ENCODE peak calls at places on chromosome 9, in five cellular contexts. N is fibroblast of mammary gland, A is H1, E is cardiac fibroblast, G is A673. K is an unnamed sample.

GRCh38 chr9:121269030-121269887 is 1.3 kb downstream of the GSN start:
- DNase-seq in G (peak), N (peak), E (peak), A (no peak), K (peak)

GRCh38 chr9:89309608-89310485 is 1.1 kb upstream of the CKS2 start:
- DNase-seq in E (peak), G (no peak), N (no peak), A (no peak), K (no peak)

GRCh38 chr9:107710988-107711387 is 221.4 kb upstream of the KLF4 start:
- DNase-seq in N (no peak), G (no peak), E (no peak), A (no peak), K (no peak)

GRCh38 chr9:34716711-34717110 is 6.8 kb upstream of the CCL21 start:
- DNase-seq in E (no peak), N (no peak), A (no peak), G (no peak), K (no peak)

GRCh38 chr9:114309096-114309495 is 13.8 kb upstream of the ORM1 start:
- DNase-seq in E (no peak), N (no peak), A (peak), G (no peak), K (no peak)

GRCh38 chr9:16367605-16368424 is 502.7 kb downstream of the BNC2 start:
- DNase-seq in G (no peak), A (no peak), N (peak), E (peak), K (peak)

GRCh38 chr9:97802276-97802675 is 50.8 kb upstream of the FOXE1 start:
- DNase-seq in N (peak), G (no peak), A (no peak), E (peak), K (peak)

GRCh38 chr9:129336601-129337286 is 158.7 kb upstream of the IER5L start:
- DNase-seq in G (peak), A (peak), E (peak), N (peak), K (peak)

GRCh38 chr9:90444609-90445008 is 198.0 kb downstream of the DIRAS2 start:
- DNase-seq in N (no peak), A (no peak), E (no peak), G (no peak), K (no peak)

GRCh38 chr9:33318225-33318624 is 27.9 kb downstream of the NFX1 start:
- DNase-seq in N (no peak), E (no peak), A (no peak), G (no peak), K (no peak)

GRCh38 chr9:137432687-137433348 is 8.3 kb downstream of the ENTPD8 start:
- DNase-seq in G (no peak), N (no peak), E (no peak), A (no peak), K (no peak)

GRCh38 chr9:130940023-130940549 is 1.0 kb upstream of the FIBCD1 start:
- DNase-seq in E (no peak), G (no peak), A (peak), N (no peak), K (no peak)

GRCh38 chr9:130937146-130938076 is 1.6 kb downstream of the FIBCD1 start:
- DNase-seq in G (no peak), N (no peak), E (no peak), A (no peak), K (no peak)

GRCh38 chr9:130938184-130938651 is 829 bp downstream of the FIBCD1 start:
- DNase-seq in G (no peak), N (no peak), E (no peak), A (peak), K (no peak)

GRCh38 chr9:130939405-130939941 is 426 bp upstream of the FIBCD1 start:
- DNase-seq in E (peak), G (no peak), A (peak), N (no peak), K (no peak)

GRCh38 chr9:130938652-130939404 is at the start of gene FIBCD1:
- DNase-seq in N (peak), A (peak), G (peak), E (peak), K (peak)
- H3K4me3 ChIP-seq in N (peak), A (peak), G (peak), E (peak), K (peak)

DNA sequence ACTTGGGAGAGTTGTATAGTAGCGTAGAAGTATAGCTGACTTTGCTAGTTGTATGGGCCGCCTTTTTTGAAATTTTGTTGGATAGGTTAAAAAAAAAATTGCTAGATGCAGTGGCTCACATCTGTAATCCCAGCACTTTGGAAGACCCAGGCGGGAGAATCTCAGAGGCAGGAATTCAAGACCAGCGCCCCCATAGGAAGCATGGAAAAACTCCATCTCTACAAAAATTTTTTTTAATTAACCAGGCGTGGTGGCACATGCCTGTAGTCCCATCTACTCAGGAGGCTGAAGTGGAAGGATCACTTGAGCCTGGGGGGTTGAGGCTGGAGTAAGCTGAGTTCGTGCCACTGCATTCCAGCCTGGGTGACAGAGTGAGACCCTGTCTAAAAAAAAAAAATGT is 59.2 kb downstream of the SMC5 start:
- DNase-seq in A (no peak), G (peak), E (no peak), N (no peak), K (no peak)
- TF ChIP-seq CTCF in A (peak), G (peak), E (peak), N (peak), K (no peak)

DNA sequence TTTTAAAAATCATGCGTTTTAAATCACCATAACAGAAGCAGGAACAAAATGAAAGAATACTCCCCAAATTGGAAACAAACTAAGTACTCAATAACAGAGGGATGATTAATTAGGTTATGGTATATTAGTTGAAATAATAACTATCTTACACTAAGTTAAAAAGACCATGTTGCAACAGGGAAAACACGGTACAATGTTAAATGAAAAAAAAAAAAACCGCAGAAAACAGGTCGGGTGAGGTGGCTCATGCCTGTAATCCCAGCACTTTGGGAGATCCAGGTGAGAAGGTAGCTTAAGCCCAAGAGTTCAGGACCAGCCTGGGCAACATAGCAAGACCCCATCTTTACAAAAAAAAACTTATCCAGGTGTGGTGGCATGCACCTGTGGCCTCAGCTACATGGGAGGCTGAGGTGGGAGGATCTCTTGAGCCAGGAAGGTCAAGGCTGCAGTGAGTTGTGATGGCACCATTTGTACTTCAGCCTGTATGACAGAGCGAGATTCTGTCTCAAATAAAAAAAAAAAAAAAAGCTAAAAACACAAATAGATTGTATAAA is 2.4 kb upstream of the PTPN3 start:
- DNase-seq in G (no peak), N (no peak), A (no peak), E (no peak), K (no peak)
- H3K4me3 ChIP-seq in G (no peak), N (no peak), A (no peak), E (no peak), K (no peak)

GRCh38 chr9:36847781-36848673 is 186.0 kb downstream of the PAX5 start:
- DNase-seq in N (no peak), E (no peak), G (no peak), A (no peak), K (no peak)

GRCh38 chr9:36853233-36853632 is 180.8 kb downstream of the PAX5 start:
- DNase-seq in N (no peak), E (no peak), A (no peak), G (no peak), K (no peak)

GRCh38 chr9:36846621-36847020 is 187.4 kb downstream of the PAX5 start:
- DNase-seq in G (no peak), N (no peak), E (no peak), A (no peak), K (no peak)

GRCh38 chr9:36848946-36849345 is 185.1 kb downstream of the PAX5 start:
- DNase-seq in A (no peak), N (no peak), G (no peak), E (no peak), K (no peak)

DNA sequence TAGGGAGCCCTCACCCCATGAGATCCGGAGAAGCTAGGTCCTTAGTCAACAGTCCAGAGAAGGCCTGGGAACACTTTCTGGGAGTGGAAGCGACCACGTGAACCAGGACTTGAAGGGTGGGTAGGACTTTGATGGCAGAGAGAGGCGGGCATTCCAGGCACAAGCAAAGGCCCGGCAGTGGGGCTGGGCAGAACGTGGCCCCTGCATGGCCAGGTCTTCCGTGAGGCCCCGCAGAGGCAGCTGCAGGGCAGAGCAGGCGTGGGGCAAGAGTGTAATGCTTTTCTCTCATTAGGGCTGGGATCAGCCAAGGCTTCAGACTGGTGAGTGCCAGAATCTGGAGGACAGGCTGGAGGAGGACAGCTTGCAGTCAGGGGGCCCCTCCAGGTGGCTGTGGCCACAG is 184.1 kb downstream of the PAX5 start:
- DNase-seq in N (no peak), G (no peak), E (no peak), A (no peak), K (no peak)
- TF ChIP-seq CTCF in N (no peak), G (no peak), E (no peak), A (no peak), K (no peak)

GRCh38 chr9:21556581-21557427 is 74.7 kb upstream of the IFNE start:
- DNase-seq in A (no peak), G (no peak), N (no peak), E (peak), K (no peak)
- H3K4me3 ChIP-seq in A (no peak), G (no peak), N (peak), E (peak), K (peak)

GRCh38 chr9:78601957-78602565 is 305.1 kb downstream of the PSAT1 start:
- DNase-seq in N (peak), A (peak), G (peak), E (peak), K (peak)
- TF ChIP-seq CTCF in N (peak), A (peak), G (peak), E (peak), K (peak)

K was measured in AG10803.